ENCODE peak calls at places on chromosome 20, in nine cellular contexts. Z is hepatocyte; S is mucosa of descending colon; T is ascending aorta; H is fibroblast of mammary gland; E is cardiac fibroblast; D is brain microvascular endothelial cell; Y is astrocyte of the cerebellum; U is CD8-positive, alpha-beta T cell. Q is an unnamed sample.

GRCh38 chr20:13458860-13459451 is 179.8 kb downstream of the TASP1 start:
- DNase-seq in Z (peak; percentile 24), S (no peak), T (no peak), H (peak; percentile 59), E (peak; percentile 68), D (peak; percentile 32), Y (peak; percentile 16), U (no peak), Q (peak; percentile 68)

GRCh38 chr20:3165473-3166337 is 6.0 kb upstream of the FASTKD5 start:
- DNase-seq in Z (no peak), S (peak; percentile 49), T (no peak), H (peak; percentile 52), E (peak; percentile 74), D (no peak), Y (no peak), U (no peak), Q (peak; percentile 74)

GRCh38 chr20:34771680-34772081 is 53.8 kb downstream of the NCOA6 start:
- DNase-seq in Z (no peak), S (no peak), T (no peak), H (peak; percentile 24), E (no peak), D (no peak), Y (no peak), U (no peak), Q (peak; percentile 29)

GRCh38 chr20:52033313-52033712 is 158.3 kb downstream of the ZFP64 start:
- DNase-seq in Z (peak; percentile 13), S (no peak), T (no peak), H (no peak), E (peak; percentile 10), D (no peak), Y (no peak), U (no peak), Q (no peak)

GRCh38 chr20:57680934-57681914 is 28.6 kb downstream of the PMEPA1 start:
- DNase-seq in Z (no peak), S (no peak), T (no peak), H (no peak), E (no peak), D (no peak), Y (no peak), U (peak; percentile 58), Q (no peak)

GRCh38 chr20:9889270-9889981 is 50.5 kb upstream of the PAK5 start:
- DNase-seq in Z (no peak), S (no peak), T (no peak), H (no peak), E (no peak), D (no peak), Y (no peak), U (no peak), Q (no peak)

GRCh38 chr20:50304501-50304856 is 113.8 kb downstream of the CEBPB start:
- DNase-seq in Z (peak; percentile 55), S (peak; percentile 67), T (no peak), H (peak; percentile 96), E (peak; percentile 78), D (no peak), Y (no peak), U (no peak), Q (peak; percentile 86)

GRCh38 chr20:672975-673604 is 2.5 kb downstream of the SCRT2 start:
- DNase-seq in Z (no peak), S (no peak), T (no peak), H (no peak), E (no peak), D (no peak), Y (no peak), U (no peak), Q (no peak)

GRCh38 chr20:25213566-25214415 is 18.3 kb downstream of the ENTPD6 start:
- DNase-seq in Z (no peak), S (no peak), T (peak; percentile 25), H (no peak), E (no peak), D (no peak), Y (no peak), U (no peak), Q (no peak)

GRCh38 chr20:25215521-25215920 is 20.0 kb downstream of the ENTPD6 start:
- DNase-seq in Z (no peak), S (no peak), T (no peak), H (no peak), E (no peak), D (no peak), Y (no peak), U (no peak), Q (no peak)

GRCh38 chr20:25216199-25216945 is 20.9 kb downstream of the ENTPD6 start:
- DNase-seq in Z (no peak), S (no peak), T (no peak), H (no peak), E (no peak), D (no peak), Y (no peak), U (no peak), Q (no peak)

GRCh38 chr20:25214416-25214770 is 18.9 kb downstream of the ENTPD6 start:
- DNase-seq in Z (no peak), S (no peak), T (no peak), H (no peak), E (no peak), D (no peak), Y (no peak), U (no peak), Q (no peak)

GRCh38 chr20:25214824-25215223 is 19.3 kb downstream of the ENTPD6 start:
- DNase-seq in Z (no peak), S (no peak), T (no peak), H (no peak), E (no peak), D (no peak), Y (no peak), U (no peak), Q (no peak)
- TF ChIP-seq CTCF in Z (no peak), S (no peak), T (no peak), H (no peak), E (no peak), D (no peak), Y (no peak), U (no peak), Q (no peak)

GRCh38 chr20:49270177-49270576 is 7.7 kb downstream of the ZNFX1 start:
- DNase-seq in Z (no peak), S (no peak), T (no peak), H (peak; percentile 81), E (peak; percentile 55), D (no peak), Y (no peak), U (no peak), Q (no peak)
- H3K4me3 ChIP-seq in Z (no peak overlapping the region), S (no peak overlapping the region), T (peak overlapping the region; percentile 31), H (no peak overlapping the region), E (no peak overlapping the region), D (no peak overlapping the region), Y (no peak overlapping the region), U (no peak overlapping the region), Q (no peak overlapping the region)

DNA sequence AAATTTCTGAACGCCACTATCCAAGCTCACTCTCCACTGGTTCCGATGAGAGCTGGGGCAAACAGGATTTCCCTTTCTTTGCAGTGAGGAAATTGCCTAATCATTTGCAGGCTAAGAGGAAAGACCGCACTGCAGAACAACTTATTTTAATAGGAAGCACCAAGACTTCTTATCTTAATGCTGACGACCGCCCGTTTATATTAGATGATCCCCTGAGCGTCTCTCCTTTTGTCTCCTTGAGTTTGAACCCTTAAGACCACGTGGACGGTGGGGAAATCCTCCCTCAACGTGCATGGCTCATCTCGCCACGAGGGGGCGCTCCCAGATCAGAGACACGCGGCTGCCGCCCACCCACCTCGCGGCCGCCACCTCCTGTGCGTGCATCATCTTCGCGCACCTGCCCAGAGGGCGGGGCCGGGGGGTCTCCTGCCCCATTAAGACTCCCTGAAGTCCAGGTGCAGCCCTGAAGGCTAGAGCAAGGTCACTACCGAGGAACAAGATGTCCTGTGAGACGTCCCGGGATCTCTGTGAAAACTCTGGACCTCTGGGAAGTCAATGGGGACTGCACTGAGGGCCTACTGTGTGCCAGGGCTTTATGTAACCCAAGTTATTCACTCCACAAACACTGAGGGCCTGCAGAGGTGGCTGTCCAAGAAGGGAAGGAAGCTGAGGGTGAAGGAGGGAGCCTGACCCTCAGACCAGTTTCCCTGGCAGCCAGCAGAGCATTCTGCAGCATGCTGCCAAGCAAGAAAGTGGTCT is 28.2 kb downstream of the PDYN start:
- DNase-seq in Z (peak; percentile 87), S (peak; percentile 75), T (peak; percentile 79), H (peak; percentile 63), E (peak; percentile 72), D (peak; percentile 46), Y (no peak), U (peak; percentile 75), Q (peak; percentile 69)
- TF ChIP-seq CTCF in Z (peak; percentile 99), S (peak; percentile 88), T (peak; percentile 96), H (peak; percentile 76), E (peak; percentile 89), D (peak; percentile 93), Y (peak; percentile 88), U (peak; percentile 92), Q (peak; percentile 83)

DNA sequence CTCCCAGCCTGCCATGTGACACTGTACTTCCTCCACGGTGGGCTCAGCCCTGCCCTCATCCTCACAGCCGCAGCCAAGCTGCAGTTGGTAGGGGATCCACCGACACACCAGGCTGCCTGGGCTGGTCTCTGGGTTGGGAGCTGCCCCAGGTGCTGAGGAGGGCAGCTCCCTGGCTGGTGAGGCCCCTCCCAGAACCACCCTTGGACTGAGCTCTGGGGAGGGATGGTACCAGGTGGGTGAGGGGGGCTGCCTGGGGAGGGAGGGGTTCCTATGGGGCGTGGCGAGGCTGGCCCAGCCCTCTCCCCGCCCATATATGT is 183 bp upstream of the TNFRSF6B start:
- DNase-seq in Z (peak; percentile 73), S (peak; percentile 74), T (no peak), H (no peak), E (no peak), D (no peak), Y (no peak), U (peak; percentile 44), Q (no peak)
- H3K4me3 ChIP-seq in Z (no peak overlapping the region), S (no peak overlapping the region), T (peak overlapping the region; percentile 52), H (peak overlapping the region; percentile 39), E (peak overlapping the region; percentile 46), D (peak overlapping the region; percentile 63), Y (peak overlapping the region; percentile 45), U (peak overlapping the region; percentile 49), Q (peak overlapping the region; percentile 43)

GRCh38 chr20:47652301-47652700 is 133.0 kb downstream of the SULF2 start:
- DNase-seq in Z (no peak), S (no peak), T (no peak), H (no peak), E (no peak), D (no peak), Y (no peak), U (no peak), Q (no peak)
- TF ChIP-seq CTCF in Z (no peak), S (no peak), T (no peak), H (no peak), E (no peak), D (no peak), Y (no peak), U (no peak), Q (no peak)

GRCh38 chr20:45100563-45101245 is at the start of gene KCNS1:
- DNase-seq in Z (peak; percentile 46), S (peak; percentile 47), T (no peak), H (no peak), E (no peak), D (peak; percentile 9), Y (no peak), U (no peak), Q (no peak)
- H3K4me3 ChIP-seq in Z (no peak within 1 kb of the TSS), S (no peak within 1 kb of the TSS), T (no peak within 1 kb of the TSS), H (no peak within 1 kb of the TSS), E (peak within 1 kb of the TSS; percentile 19), D (peak within 1 kb of the TSS; percentile 35), Y (peak within 1 kb of the TSS; percentile 19), U (no peak within 1 kb of the TSS), Q (peak within 1 kb of the TSS; percentile 10)

DNA sequence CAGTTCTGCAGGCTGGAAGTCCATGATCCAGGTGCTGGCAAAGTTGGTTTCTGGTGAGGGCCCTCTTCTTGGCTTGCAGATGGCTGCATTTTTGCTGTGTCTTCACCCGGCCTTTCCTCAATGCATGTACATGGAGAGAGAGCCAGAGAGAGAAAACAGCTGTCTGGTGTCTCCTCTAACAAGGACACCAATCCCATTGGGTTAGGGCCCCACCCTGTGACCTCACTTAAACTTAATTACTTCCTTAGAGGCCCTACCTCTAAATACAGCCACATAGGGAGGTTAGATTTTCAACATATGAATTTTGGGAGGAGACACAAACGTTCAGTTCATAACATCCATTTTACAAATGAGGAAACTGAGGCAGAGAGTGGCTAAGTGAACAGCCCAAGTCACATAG is 202.4 kb downstream of the ZMYND8 start:
- DNase-seq in Z (no peak), S (no peak), T (no peak), H (no peak), E (no peak), D (no peak), Y (no peak), U (no peak), Q (no peak)
- TF ChIP-seq CTCF in Z (no peak), S (no peak), T (no peak), H (no peak), E (no peak), D (no peak), Y (no peak), U (no peak), Q (no peak)